ENCODE peak calls at places on chromosomes 6 and 20, in five cellular contexts. W, I, P, K and J are unnamed samples.

GRCh38 chr6:82786251-82786650 is 279.4 kb downstream of the UBE3D start:
- DNase-seq in W (no peak), I (no peak), P (no peak), K (no peak), J (no peak)

GRCh38 chr6:124819340-124819739 is 142.9 kb upstream of the RNF217 start:
- DNase-seq in W (no peak), I (no peak), P (no peak), K (no peak), J (no peak)

GRCh38 chr6:52180787-52181558 is 5.2 kb upstream of the IL17A start:
- DNase-seq in W (no peak), I (no peak), P (no peak), K (no peak), J (no peak)

GRCh38 chr6:26086214-26086613 is 1.0 kb upstream of the HFE start:
- DNase-seq in W (no peak), I (no peak), P (no peak), K (no peak), J (no peak)

GRCh38 chr6:84252140-84252539 is 24.7 kb upstream of the CEP162 start:
- DNase-seq in W (no peak), I (no peak), P (no peak), K (no peak), J (no peak)

GRCh38 chr6:43331876-43332275 is 23.2 kb upstream of the CRIP3 start:
- DNase-seq in W (no peak), I (no peak), P (no peak), K (no peak), J (no peak)

GRCh38 chr6:42532038-42532669 is 31.7 kb upstream of the UBR2 start:
- DNase-seq in W (no peak), I (peak; percentile 40), P (no peak), K (no peak), J (no peak)

GRCh38 chr6:147459772-147460171 is 48.7 kb upstream of the SAMD5 start:
- DNase-seq in W (no peak), I (no peak), P (no peak), K (no peak), J (no peak)

GRCh38 chr6:92810913-92811312 is 608.4 kb downstream of the EPHA7 start:
- DNase-seq in W (peak; percentile 46), I (peak; percentile 3), P (no peak), K (no peak), J (no peak)

GRCh38 chr20:37095108-37095608 is 639 bp downstream of the RBL1 start:
- DNase-seq in W (no peak), I (peak; percentile 18), P (no peak), K (no peak), J (no peak)

GRCh38 chr6:102553214-102553613 is 1159.7 kb downstream of the GRIK2 start:
- DNase-seq in W (no peak), I (no peak), P (no peak), K (no peak), J (no peak)

GRCh38 chr20:55135923-55136322 is 660.5 kb downstream of the DOK5 start:
- DNase-seq in W (no peak), I (no peak), P (no peak), K (no peak), J (no peak)

GRCh38 chr6:27865952-27866369 is 46.2 kb downstream of the OR2B2 start:
- DNase-seq in W (no peak), I (peak; percentile 45), P (no peak), K (no peak), J (no peak)

GRCh38 chr6:42745083-42745637 is 743 bp downstream of the TBCC start:
- DNase-seq in W (peak; percentile 63), I (peak; percentile 29), P (no peak), K (peak; percentile 69), J (peak; percentile 47)

GRCh38 chr6:111417181-111417585 is 65.8 kb downstream of the REV3L start:
- DNase-seq in W (no peak), I (no peak), P (no peak), K (peak; percentile 79), J (no peak)

GRCh38 chr6:43074847-43075741 is 1.0 kb upstream of the PTK7 start:
- DNase-seq in W (no peak), I (no peak), P (no peak), K (no peak), J (no peak)

GRCh38 chr6:45563092-45563491 is 185.4 kb upstream of the SUPT3H start:
- DNase-seq in W (no peak), I (no peak), P (no peak), K (no peak), J (no peak)

GRCh38 chr6:79628466-79629288 is 2.5 kb upstream of the SH3BGRL2 start:
- DNase-seq in W (no peak), I (no peak), P (no peak), K (no peak), J (no peak)

GRCh38 chr20:3167738-3168078 is 5.6 kb downstream of the LZTS3 start:
- DNase-seq in W (no peak), I (no peak), P (no peak), K (peak; percentile 41), J (no peak)
- H3K4me3 ChIP-seq in W (no peak overlapping the region), I (no peak overlapping the region), P (no peak overlapping the region), K (no peak overlapping the region), J (no peak overlapping the region)

GRCh38 chr6:13624871-13625288 is 9.7 kb downstream of the NOL7 start:
- DNase-seq in W (no peak), I (peak; percentile 21), P (no peak), K (no peak), J (no peak)
- TF ChIP-seq CTCF in W (peak; percentile 44), I (peak; percentile 57), P (peak; percentile 22), K (no peak), J (peak; percentile 53)

GRCh38 chr20:40072907-40073306 is 616.1 kb downstream of the MAFB start:
- DNase-seq in W (no peak), I (no peak), P (no peak), K (no peak), J (no peak)

DNA sequence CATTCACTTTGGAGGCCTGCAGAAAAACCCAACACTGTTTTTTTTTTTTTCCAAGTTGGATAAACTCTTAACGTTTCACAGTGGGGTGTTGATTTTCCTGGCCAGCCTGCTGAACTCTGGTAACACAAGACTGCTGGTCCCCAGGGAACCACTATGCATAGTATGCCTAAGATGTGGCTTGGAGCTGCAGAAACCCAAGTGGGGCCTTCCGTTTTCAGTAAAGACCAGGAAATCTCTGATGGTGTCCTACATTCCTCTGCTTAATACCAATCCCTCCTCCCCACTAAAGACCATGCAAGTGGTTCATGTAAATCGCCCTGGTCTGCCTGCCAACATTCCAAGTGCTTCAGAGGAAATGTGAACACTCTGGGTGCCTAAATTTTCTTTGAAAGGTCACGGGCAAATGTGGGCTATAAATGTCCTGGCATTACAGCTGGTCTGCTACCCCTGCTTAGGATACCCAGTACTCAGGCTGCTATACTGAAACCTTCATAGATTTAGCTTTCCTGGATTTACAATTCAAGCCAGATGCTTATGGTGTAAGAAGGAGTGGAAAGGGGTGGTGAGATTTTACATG is 615.4 kb downstream of the MAFB start:
- DNase-seq in W (no peak), I (no peak), P (no peak), K (no peak), J (no peak)
- H3K27ac ChIP-seq in W (no peak overlapping the region), I (no peak overlapping the region), P (no peak overlapping the region), K (no peak overlapping the region), J (no peak overlapping the region)

GRCh38 chr6:36132221-36132895 is 2.0 kb downstream of the MAPK13 start:
- DNase-seq in W (no peak), I (no peak), P (peak; percentile 15), K (no peak), J (no peak)

GRCh38 chr6:36133148-36133547 is 2.8 kb downstream of the MAPK13 start:
- DNase-seq in W (no peak), I (no peak), P (peak; percentile 11), K (peak; percentile 48), J (peak; percentile 30)

GRCh38 chr6:36130672-36131516 is 581 bp downstream of the MAPK13 start:
- DNase-seq in W (peak; percentile 69), I (no peak), P (peak; percentile 21), K (peak; percentile 74), J (no peak)

GRCh38 chr6:36129889-36130671 is at the start of gene MAPK13:
- DNase-seq in W (no peak), I (no peak), P (peak; percentile 19), K (no peak), J (no peak)

DNA sequence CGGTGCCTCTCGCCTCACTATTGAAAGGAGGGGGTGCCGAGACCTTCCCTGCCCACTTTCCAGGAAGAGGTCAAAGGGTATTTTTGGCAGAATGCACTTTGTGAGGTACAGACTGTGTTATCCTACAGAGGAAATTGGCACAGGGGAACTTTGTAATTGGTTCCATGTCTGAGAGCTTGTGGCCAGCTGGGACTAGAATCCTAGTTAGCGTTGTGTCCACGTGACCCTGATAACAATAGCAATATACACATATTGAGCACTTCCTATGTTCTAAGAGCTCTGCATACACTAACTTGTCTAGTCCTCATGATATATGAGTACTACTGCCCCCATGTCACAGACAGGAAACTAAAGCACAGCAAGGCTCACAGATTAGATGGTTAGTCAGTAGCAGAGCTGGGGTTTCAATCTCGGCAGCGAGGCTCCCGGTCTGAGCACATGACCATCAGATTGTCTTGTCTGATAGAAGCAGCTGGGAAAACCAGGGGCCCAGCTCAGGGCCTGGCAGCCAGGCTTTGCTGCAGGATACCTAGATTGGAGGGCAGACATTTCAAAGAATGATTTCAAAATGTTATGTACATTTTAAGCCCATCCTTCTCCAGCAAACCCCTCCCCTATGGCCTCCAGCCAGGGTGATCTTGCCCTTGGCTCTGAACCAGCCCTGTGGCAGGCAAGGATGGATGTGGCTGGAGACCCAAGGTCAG is 1.4 kb downstream of the MAPK13 start:
- DNase-seq in W (peak; percentile 74), I (no peak), P (peak; percentile 24), K (no peak), J (no peak)
- H3K4me3 ChIP-seq in W (no peak overlapping the region), I (no peak overlapping the region), P (no peak overlapping the region), K (peak overlapping the region; percentile 38), J (no peak overlapping the region)

DNA sequence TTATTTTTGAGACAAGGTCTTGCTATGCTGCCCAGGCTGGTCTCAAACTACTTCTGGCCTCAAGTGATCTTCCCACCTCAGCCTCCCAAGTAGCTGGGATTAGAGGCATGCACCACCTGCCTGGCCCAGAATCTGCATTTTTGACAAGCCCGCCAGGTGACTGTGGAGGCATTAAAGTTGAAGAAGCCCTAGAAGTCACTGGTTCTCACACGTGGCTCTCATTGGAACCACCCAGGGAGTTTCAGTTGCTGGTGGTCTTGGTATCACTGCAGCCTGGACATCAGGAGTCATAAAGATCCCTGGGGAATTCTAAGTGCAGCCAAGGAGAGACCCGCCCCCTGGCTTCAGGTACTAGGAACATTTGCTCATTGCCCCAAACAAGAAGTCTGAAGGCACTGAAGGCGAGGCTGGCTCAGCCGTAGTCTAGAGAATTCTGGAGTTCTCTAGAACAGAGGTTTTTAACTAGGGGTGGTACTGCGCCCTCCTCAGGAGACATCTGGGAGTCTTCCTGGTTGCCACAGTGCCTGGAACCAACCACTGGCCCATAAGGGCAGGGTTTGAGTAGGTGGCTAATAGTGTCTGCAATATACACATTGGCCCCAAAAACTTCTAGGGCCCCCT is 182.8 kb downstream of the ZMYND8 start:
- DNase-seq in W (no peak), I (no peak), P (no peak), K (no peak), J (no peak)
- TF ChIP-seq CTCF in W (no peak), I (no peak), P (no peak), K (no peak), J (no peak)